ENCODE peak calls at places on chromosomes 4 and X, in eight cellular contexts. R, J, F, Y, H, X, N and L are unnamed samples.

GRCh38 chr4:185874516-185875230 is 62.7 kb upstream of the SORBS2 start:
- DNase-seq in R (no peak), F (peak; percentile 52), N (peak; percentile 63), J (peak; percentile 81), X (no peak), Y (no peak), H (no peak), L (peak; percentile 40)

GRCh38 chr4:2938906-2939305 is 24.3 kb downstream of the NOP14 start:
- DNase-seq in X (no peak), Y (no peak), H (no peak), N (no peak), F (no peak), J (no peak), R (no peak), L (no peak)

GRCh38 chr4:18464160-18464559 is 442.6 kb upstream of the LCORL start:
- DNase-seq in X (no peak), R (no peak), Y (no peak), H (no peak), F (no peak), J (no peak), N (no peak), L (no peak)

GRCh38 chr4:10085386-10085785 is 31.2 kb downstream of the WDR1 start:
- DNase-seq in X (no peak), R (peak; percentile 4), N (no peak), J (no peak), Y (no peak), H (no peak), F (no peak), L (no peak)

GRCh38 chrX:16733013-16733412 is 13.6 kb downstream of the SYAP1 start:
- DNase-seq in X (no peak), R (no peak), F (no peak), H (no peak), N (no peak), Y (no peak), J (no peak), L (no peak)

GRCh38 chr4:3430524-3430923 is 11.2 kb upstream of the HGFAC start:
- DNase-seq in Y (no peak), J (no peak), R (no peak), X (no peak), F (no peak), N (no peak), H (no peak), L (no peak)

GRCh38 chrX:144896323-144896722 is 351.0 kb upstream of the SPANXN1 start:
- DNase-seq in H (peak; percentile 3), N (no peak), Y (no peak), J (no peak), R (peak; percentile 2), X (no peak), F (peak; percentile 1), L (peak; percentile 30)

GRCh38 chrX:51148848-51149247 is 183.8 kb upstream of the NUDT10 start:
- DNase-seq in X (peak; percentile 44), R (no peak), Y (peak; percentile 19), J (no peak), F (no peak), H (peak; percentile 59), N (peak; percentile 2), L (peak; percentile 27)

GRCh38 chrX:69262036-69262905 is 97.0 kb upstream of the PJA1 start:
- DNase-seq in X (no peak), F (peak; percentile 4), R (no peak), N (peak; percentile 45), J (peak; percentile 10), Y (no peak), H (no peak), L (no peak)

DNA sequence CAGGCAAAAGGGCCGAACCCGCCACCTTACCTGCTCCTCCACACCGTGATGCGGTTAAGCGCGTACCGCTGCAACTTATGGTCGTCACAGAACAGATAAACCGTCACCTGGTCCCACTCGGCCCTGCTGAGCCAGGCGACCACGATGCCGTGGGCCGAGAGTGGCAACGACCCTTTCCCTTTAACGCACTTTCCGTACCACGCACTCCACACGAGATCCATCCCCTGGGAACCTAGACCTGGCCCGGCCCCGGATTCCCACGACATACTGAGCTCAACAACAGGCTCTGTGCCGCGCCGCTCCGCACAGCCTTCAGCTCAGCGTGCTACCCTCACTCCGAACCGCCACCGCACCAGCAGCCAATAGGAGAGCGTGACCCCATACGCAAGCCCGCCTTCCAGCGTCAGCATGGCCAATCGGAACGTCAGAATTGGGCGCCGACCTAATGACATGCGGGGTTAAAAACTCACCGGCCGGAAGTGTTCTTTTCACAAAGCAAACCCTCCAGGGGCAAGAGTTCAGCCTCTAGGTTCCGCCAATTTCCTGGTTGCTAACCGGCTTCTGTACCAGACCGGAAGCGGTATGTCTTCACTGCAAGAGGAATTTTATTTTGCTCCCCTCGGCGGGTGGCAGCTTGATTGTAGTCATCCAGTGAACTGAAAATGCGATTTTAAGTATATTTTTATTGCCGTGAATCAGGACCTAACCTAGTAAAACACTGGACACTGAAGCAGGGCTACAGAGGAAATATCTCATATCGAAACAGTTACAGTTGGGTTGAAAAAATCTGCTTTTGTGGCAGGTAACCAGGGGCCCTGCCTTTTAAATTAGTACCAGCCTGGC is at the start of gene LAS1L:
- DNase-seq in H (peak; percentile 93), X (peak; percentile 82), N (peak; percentile 92), F (peak; percentile 94), J (peak; percentile 92), R (peak; percentile 88), Y (peak; percentile 90), L (peak; percentile 94)
- H3K4me2 ChIP-seq in H (peak within 1 kb of the TSS; percentile 82), X (peak within 1 kb of the TSS; percentile 93), N (peak within 1 kb of the TSS; percentile 72), F (peak within 1 kb of the TSS; percentile 88), J (peak within 1 kb of the TSS; percentile 88), R (peak within 1 kb of the TSS; percentile 75), Y (peak within 1 kb of the TSS; percentile 85), L (peak within 1 kb of the TSS; percentile 97)

DNA sequence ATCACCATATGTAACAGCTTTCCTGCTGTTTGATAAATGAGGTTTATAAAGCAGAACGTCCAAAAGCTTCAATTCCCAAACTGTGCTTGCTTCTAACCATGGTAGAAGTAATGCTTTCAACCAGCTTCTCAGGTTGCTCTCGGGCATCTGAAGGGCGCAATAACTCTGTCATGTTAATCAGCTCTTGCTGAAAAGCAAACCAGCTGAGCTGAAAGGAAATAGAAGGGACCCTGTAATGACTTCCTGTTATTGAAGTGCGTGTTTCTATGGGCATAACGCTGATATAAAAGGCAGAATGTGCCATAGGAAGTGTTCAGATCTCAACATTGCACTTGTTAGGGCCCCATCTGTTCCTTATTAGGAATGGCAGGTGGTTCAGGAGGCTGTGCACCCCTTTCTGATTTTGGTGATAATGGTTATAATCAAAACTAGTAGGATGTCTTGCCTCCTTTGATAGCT is 21.2 kb downstream of the HERC3 start:
- DNase-seq in F (no peak), J (no peak), N (peak; percentile 18), X (no peak), H (no peak), R (no peak), Y (no peak), L (no peak)
- H3K4me2 ChIP-seq in F (peak overlapping the region; percentile 51), J (peak overlapping the region; percentile 12), N (no peak overlapping the region), X (no peak overlapping the region), H (no peak overlapping the region), R (peak overlapping the region; percentile 32), Y (peak overlapping the region; percentile 62), L (peak overlapping the region; percentile 83)

DNA sequence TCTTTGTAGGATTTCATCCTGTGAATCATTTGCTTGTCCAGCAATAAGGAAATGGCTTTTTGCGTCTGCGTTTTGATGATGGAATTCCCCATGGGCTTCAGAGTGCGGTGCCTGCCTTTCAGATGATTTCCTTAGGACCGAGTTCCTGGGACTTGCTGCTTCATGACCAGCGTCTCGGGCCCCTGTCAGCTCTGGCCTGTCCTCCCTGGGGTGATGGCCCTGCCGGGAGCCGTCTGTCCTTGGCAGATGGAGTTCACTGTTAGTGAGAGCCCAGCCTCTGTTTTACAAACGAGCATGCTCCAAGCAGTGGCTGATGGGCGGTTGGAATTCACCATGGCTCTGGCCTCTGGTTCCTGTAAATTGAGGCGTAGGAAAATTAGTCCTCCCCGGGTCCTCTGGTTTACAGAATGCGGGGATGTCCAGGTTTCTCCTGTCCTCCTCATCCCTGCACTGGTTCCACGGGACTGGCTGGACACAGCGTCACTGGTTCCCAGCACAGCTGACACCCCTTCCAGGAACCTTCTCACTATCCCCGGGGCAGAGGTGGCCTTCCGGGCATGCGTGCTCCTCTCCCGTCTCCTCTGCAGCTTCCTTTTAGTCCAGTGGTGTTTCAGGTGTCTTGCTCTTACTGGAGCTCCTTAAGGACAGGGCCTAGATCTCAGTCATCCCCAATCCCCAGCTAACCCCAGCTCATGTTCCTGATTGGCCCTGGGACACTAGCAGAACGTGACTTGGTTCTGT is 34.9 kb downstream of the TBC1D14 start:
- DNase-seq in H (no peak), F (no peak), J (no peak), Y (no peak), X (no peak), N (no peak), R (no peak), L (no peak)
- H3K4me2 ChIP-seq in H (peak overlapping the region; percentile 29), F (no peak overlapping the region), J (no peak overlapping the region), Y (no peak overlapping the region), X (peak overlapping the region; percentile 29), N (no peak overlapping the region), R (no peak overlapping the region), L (no peak overlapping the region)

DNA sequence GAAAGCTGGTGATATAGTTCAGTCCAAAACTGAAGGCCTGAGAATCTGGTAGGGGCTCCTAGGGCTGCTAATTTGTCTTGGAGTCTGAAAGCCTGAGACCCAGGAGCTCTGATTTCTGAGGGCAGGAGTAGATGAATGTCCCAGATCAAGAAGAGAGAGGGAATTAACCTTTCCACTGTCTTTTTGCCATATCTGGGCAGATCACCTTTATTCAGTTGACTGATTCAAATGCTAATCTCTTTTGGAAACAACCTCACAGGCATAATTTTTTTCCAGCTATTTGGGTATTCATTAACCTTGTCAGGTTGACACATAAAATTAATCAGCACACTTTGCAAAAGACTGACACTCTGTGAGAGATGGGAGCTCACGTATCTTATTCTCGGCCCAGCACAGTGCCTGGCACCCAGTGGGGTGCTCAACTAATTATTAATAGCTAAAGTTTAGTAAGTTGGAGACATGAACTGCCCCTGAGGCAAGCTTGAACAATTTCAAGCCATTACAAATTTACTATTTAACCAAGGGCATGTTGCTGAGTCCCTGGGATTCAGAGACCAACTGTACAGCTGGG is 114.3 kb downstream of the CPEB2 start:
- DNase-seq in F (no peak), X (no peak), Y (no peak), N (no peak), R (no peak), J (no peak), H (no peak), L (no peak)
- H3K4me2 ChIP-seq in F (no peak overlapping the region), X (no peak overlapping the region), Y (no peak overlapping the region), N (no peak overlapping the region), R (no peak overlapping the region), J (no peak overlapping the region), H (no peak overlapping the region), L (no peak overlapping the region)

DNA sequence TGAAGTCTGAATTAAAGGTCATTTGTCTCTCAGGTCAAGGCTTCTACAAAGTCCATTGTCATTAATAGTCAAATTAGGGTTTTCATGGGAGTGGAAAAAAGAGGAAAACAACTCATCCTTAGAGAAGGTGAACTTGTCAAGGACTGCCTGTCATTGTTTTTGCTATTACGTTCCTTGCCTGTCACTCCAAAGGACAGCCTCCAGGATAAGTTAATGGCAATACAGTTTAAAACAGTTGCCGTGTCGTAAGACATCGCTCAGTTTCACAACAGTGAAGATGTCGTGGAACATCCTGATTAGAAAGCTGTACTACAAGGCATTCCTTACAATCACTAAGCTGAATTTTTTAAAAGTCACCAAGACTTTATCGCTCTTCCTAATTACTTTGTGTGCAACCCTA is 466.8 kb upstream of the SMIM31 start:
- DNase-seq in N (no peak), X (no peak), J (no peak), F (no peak), R (no peak), Y (no peak), H (no peak), L (no peak)
- H3K4me2 ChIP-seq in N (no peak overlapping the region), X (no peak overlapping the region), J (no peak overlapping the region), F (no peak overlapping the region), R (no peak overlapping the region), Y (no peak overlapping the region), H (no peak overlapping the region), L (no peak overlapping the region)